ENCODE peak calls at places on chromosome 18, in ten cellular contexts. I is NCI-H2029 treated with DMSO at 0.1 percent for 48 hours, H is pons, X is NCI-H1694 treated with DMSO at 0.1 percent for 48 hours, J is cerebellum, B is chondrocyte, Z is HepG2, Y is GM12865, U is AG09319, L is NCI-H774. P is an unnamed sample.

GRCh38 chr18:79242246-79242645 is 153.5 kb upstream of the NFATC1 start:
- DNase-seq in I (no peak), H (no peak), X (no peak), J (no peak), L (no peak), U (no peak), Z (no peak), Y (no peak), B (no peak), P (no peak)

GRCh38 chr18:77061946-77062517 is 70.6 kb downstream of the MBP start:
- DNase-seq in L (no peak), J (no peak), Z (no peak), X (no peak), B (no peak), H (peak; percentile 80), U (no peak), Y (peak; percentile 87), I (no peak), P (peak; percentile 19)

GRCh38 chr18:28183418-28184078 is 6.6 kb upstream of the CDH2 start:
- DNase-seq in U (no peak), B (no peak), I (no peak), X (no peak), J (no peak), Y (no peak), Z (peak; percentile 82), H (no peak), L (no peak), P (no peak)

GRCh38 chr18:74353169-74353775 is 37.6 kb downstream of the C18orf63 start:
- DNase-seq in X (peak; percentile 19), H (peak; percentile 94), B (no peak), U (peak; percentile 40), I (peak; percentile 0), L (peak; percentile 38), Z (peak; percentile 63), Y (peak; percentile 70), J (peak; percentile 41), P (peak; percentile 81)

GRCh38 chr18:35969676-35970075 is 2.8 kb upstream of the RMP24 start:
- DNase-seq in I (no peak), H (no peak), B (no peak), X (no peak), L (no peak), Z (no peak), J (no peak), Y (no peak), U (no peak), P (no peak)

GRCh38 chr18:21714472-21714871 is 9.9 kb upstream of the ABHD3 start:
- DNase-seq in Z (no peak), H (no peak), I (no peak), L (no peak), Y (peak; percentile 22), X (no peak), J (no peak), U (no peak), B (no peak), P (no peak)

GRCh38 chr18:78818495-78818894 is 161.1 kb upstream of the SALL3 start:
- DNase-seq in B (no peak), H (no peak), I (no peak), Z (no peak), J (no peak), Y (no peak), L (no peak), U (no peak), X (no peak), P (no peak)

GRCh38 chr18:63882333-63883141 is 5.0 kb upstream of the SERPINB2 start:
- DNase-seq in I (no peak), Y (no peak), J (no peak), Z (no peak), B (no peak), U (no peak), X (no peak), L (no peak), H (no peak), P (no peak)

GRCh38 chr18:63590368-63590767 is 3.2 kb downstream of the SERPINB13 start:
- DNase-seq in L (no peak), U (no peak), X (no peak), H (no peak), J (no peak), B (no peak), Y (no peak), I (no peak), Z (no peak), P (peak; percentile 46)

GRCh38 chr18:32930695-32931301 is 158.0 kb upstream of the KLHL14 start:
- DNase-seq in J (no peak), U (peak; percentile 7), Y (peak; percentile 54), L (peak; percentile 4), H (no peak), X (peak; percentile 35), Z (peak; percentile 55), I (peak; percentile 27), B (no peak), P (peak; percentile 85)

GRCh38 chr18:50083708-50084107 is 111.2 kb downstream of the MYO5B start:
- DNase-seq in X (no peak), U (no peak), B (no peak), Z (no peak), J (no peak), L (no peak), H (no peak), I (no peak), Y (no peak), P (no peak)

GRCh38 chr18:48850891-48851302 is 99.9 kb downstream of the SMAD7 start:
- DNase-seq in B (no peak), X (no peak), U (no peak), I (no peak), Y (no peak), Z (no peak), H (no peak), L (no peak), J (no peak), P (peak; percentile 53)

GRCh38 chr18:67517224-67517765 is 775 bp upstream of the DSEL start:
- DNase-seq in Y (peak; percentile 4), X (peak; percentile 40), H (no peak), J (peak; percentile 75), Z (no peak), L (no peak), I (no peak), U (no peak), B (no peak), P (peak; percentile 39)

GRCh38 chr18:62453864-62454263 is 69.0 kb upstream of the ZCCHC2 start:
- DNase-seq in L (no peak), B (no peak), Y (peak; percentile 35), U (no peak), H (no peak), Z (no peak), X (no peak), I (no peak), J (no peak), P (no peak)

P was measured in Kasumi-1.